ENCODE peak calls at places on chromosomes 4 and X, in five cellular contexts. J, E, R, K and D are unnamed samples.

GRCh38 chr4:111595456-111595855 is 549.8 kb upstream of the FAM241A start:
- DNase-seq in R (no peak), J (no peak), K (no peak), E (no peak), D (no peak)

GRCh38 chr4:177032341-177032740 is 239.6 kb upstream of the VEGFC start:
- DNase-seq in E (no peak), K (no peak), R (no peak), J (no peak), D (no peak)

GRCh38 chr4:132218406-132218805 is 930.7 kb upstream of the PCDH10 start:
- DNase-seq in K (no peak), J (no peak), E (no peak), R (no peak), D (no peak)

GRCh38 chr4:7238300-7238960 is 46.1 kb downstream of the SORCS2 start:
- DNase-seq in J (no peak), K (no peak), R (no peak), E (no peak), D (no peak)

GRCh38 chr4:145289403-145290076 is 109.2 kb upstream of the OTUD4 start:
- DNase-seq in E (no peak), J (no peak), R (no peak), K (no peak), D (no peak)

GRCh38 chrX:65607070-65607742 is 60.2 kb upstream of the MSN start:
- DNase-seq in K (no peak), J (no peak), R (no peak), E (no peak), D (no peak)

GRCh38 chr4:121597346-121597934 is 99.3 kb downstream of the ANXA5 start:
- DNase-seq in R (no peak), E (no peak), J (no peak), K (no peak), D (no peak)

GRCh38 chr4:79170077-79170476 is 155.8 kb downstream of the NAA11 start:
- DNase-seq in J (no peak), K (no peak), R (no peak), E (no peak), D (no peak)

GRCh38 chr4:41038304-41038703 is 176.0 kb downstream of the APBB2 start:
- DNase-seq in R (no peak), J (no peak), K (no peak), E (no peak), D (no peak)

GRCh38 chrX:101415180-101416130 is 7.4 kb downstream of the HNRNPH2 start:
- DNase-seq in J (no peak), E (no peak), K (no peak), R (peak), D (peak)

GRCh38 chr4:174490356-174490969 is 31.8 kb downstream of the HPGD start:
- DNase-seq in R (no peak), J (no peak), K (no peak), E (no peak), D (no peak)

GRCh38 chr4:71270901-71271300 is 67.9 kb upstream of the SLC4A4 start:
- DNase-seq in R (peak), E (no peak), J (no peak), K (no peak), D (no peak)

GRCh38 chrX:24025741-24026402 is 1.1 kb downstream of the KLHL15 start:
- DNase-seq in R (peak), K (peak), J (no peak), E (no peak), D (peak)
- TF ChIP-seq POLR2A in R (peak), K (peak), J (no peak), E (peak), D (no peak)

GRCh38 chr4:1346781-1347409 is at the start of gene UVSSA:
- DNase-seq in K (peak), R (peak), J (peak), E (peak), D (peak)
- TF ChIP-seq POLR2A in K (peak), R (peak), J (peak), E (peak), D (peak)

GRCh38 chr4:37623940-37624339 is 62.2 kb downstream of the RELL1 start:
- DNase-seq in J (no peak), R (no peak), E (no peak), K (no peak), D (no peak)
- TF ChIP-seq POLR2A in J (no peak), R (no peak), E (no peak), K (no peak), D (no peak)

DNA sequence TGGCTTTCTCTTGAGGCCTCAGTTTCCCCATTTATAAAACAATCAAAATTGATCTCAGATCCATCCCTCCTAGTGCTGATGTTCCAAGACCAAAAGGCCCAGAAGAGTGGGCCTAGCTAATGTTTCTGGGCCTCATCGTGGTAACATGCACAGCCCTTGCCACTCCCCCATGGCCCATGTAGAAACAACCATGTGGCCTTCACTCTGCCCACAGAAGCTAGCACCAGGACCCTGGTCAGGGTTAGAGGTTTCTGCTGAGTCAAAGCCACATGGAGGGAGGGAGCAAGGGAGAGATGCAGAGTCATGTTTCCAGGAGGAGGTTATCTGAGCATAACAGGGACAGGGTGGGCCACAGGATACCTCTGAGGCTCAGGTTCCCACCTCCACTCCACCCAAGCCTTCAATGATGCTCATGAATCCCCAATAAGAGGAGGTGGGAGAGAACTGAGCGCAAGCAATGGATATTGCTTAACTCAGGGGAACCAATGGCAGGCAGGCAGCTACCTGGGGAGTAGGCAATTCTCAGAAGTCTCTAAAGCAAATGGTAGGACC is 16.9 kb downstream of the OTUD5 start:
- DNase-seq in J (no peak), K (no peak), R (no peak), E (no peak), D (no peak)
- TF ChIP-seq POLR2A in J (no peak), K (no peak), R (no peak), E (no peak), D (no peak)

GRCh38 chrX:23317799-23318724 is 16.6 kb upstream of the PTCHD1 start:
- DNase-seq in J (no peak), E (no peak), R (peak), K (no peak), D (no peak)

GRCh38 chrX:23311731-23312130 is 22.9 kb upstream of the PTCHD1 start:
- DNase-seq in K (no peak), E (no peak), J (no peak), R (no peak), D (no peak)

GRCh38 chrX:23312136-23312535 is 22.5 kb upstream of the PTCHD1 start:
- DNase-seq in R (no peak), J (no peak), K (no peak), E (no peak), D (no peak)
- TF ChIP-seq POLR2A in R (no peak), J (no peak), K (no peak), E (no peak), D (no peak)

GRCh38 chr4:87073187-87073569 is 138.4 kb downstream of the AFF1 start:
- DNase-seq in E (no peak), R (no peak), J (no peak), K (no peak), D (no peak)
- TF ChIP-seq POLR2A in E (no peak), R (no peak), J (no peak), K (no peak), D (no peak)